ENCODE peak calls at places on chromosomes 2 and 18, in ten cellular contexts. S is GM13977, C is fibroblast of the aortic adventitia, W is tibial nerve, K is neural progenitor cell, Q is heart right ventricle, Z is breast epithelium, M is brain microvascular endothelial cell, B is right lobe of liver, U is HFF-Myc. R is an unnamed sample.
A peak's percentile ranks its signal among the peaks of the same experiment; 100 is the strongest.

GRCh38 chr2:37156857-37157714 is at the start of gene EIF2AK2:
- DNase-seq in M (peak; percentile 82), S (peak; percentile 98), K (peak; percentile 89), B (peak; percentile 89), U (peak; percentile 40), Z (peak; percentile 73), C (peak; percentile 79), Q (peak; percentile 83), W (peak; percentile 70), R (peak; percentile 68)

GRCh38 chr2:240387669-240388358 is 47.6 kb upstream of the GPC1 start:
- DNase-seq in K (no peak), W (peak; percentile 44), B (no peak), C (peak; percentile 92), M (peak; percentile 98), Z (no peak), S (no peak), Q (peak; percentile 60), U (peak; percentile 84), R (no peak)

GRCh38 chr2:213238753-213239591 is 45.3 kb upstream of the SPAG16 start:
- DNase-seq in C (peak; percentile 97), U (peak; percentile 26), W (peak; percentile 67), B (peak; percentile 55), Z (no peak), Q (no peak), K (no peak), M (peak; percentile 85), S (no peak), R (no peak)

GRCh38 chr2:218202266-218202665 is 14.7 kb upstream of the ARPC2 start:
- DNase-seq in Q (no peak), B (no peak), C (peak; percentile 27), K (no peak), Z (no peak), W (no peak), M (no peak), U (no peak), S (no peak), R (no peak)

GRCh38 chr18:45197526-45197970 is 417.7 kb upstream of the SLC14A2 start:
- DNase-seq in W (no peak), K (no peak), C (peak; percentile 44), Q (no peak), B (no peak), U (no peak), Z (no peak), S (peak; percentile 49), M (peak; percentile 10), R (no peak)

GRCh38 chr2:180707175-180707866 is 273.1 kb upstream of the UBE2E3 start:
- DNase-seq in S (no peak), C (no peak), B (no peak), M (no peak), Z (no peak), Q (no peak), U (no peak), K (no peak), W (no peak), R (no peak)

GRCh38 chr2:1632006-1632348 is 112.3 kb downstream of the PXDN start:
- DNase-seq in Z (no peak), M (peak; percentile 62), C (no peak), K (no peak), Q (no peak), B (no peak), S (no peak), U (no peak), W (no peak), R (no peak)

GRCh38 chr18:8499810-8500663 is 109.2 kb upstream of the RAB12 start:
- DNase-seq in K (no peak), B (no peak), Z (no peak), S (no peak), M (no peak), Q (no peak), W (no peak), U (no peak), C (no peak), R (no peak)

GRCh38 chr2:176873403-176873802 is 339.2 kb upstream of the HNRNPA3 start:
- DNase-seq in K (no peak), C (peak; percentile 2), W (no peak), S (no peak), Q (no peak), B (no peak), Z (no peak), U (no peak), M (peak; percentile 9), R (no peak)

GRCh38 chr18:68660355-68661183 is 54.3 kb downstream of the TMX3 start:
- DNase-seq in C (peak; percentile 80), W (no peak), B (no peak), M (peak; percentile 7), S (peak; percentile 11), Q (no peak), Z (no peak), K (peak; percentile 72), U (peak; percentile 22), R (no peak)

GRCh38 chr2:43737097-43737854 is 36.6 kb upstream of the DYNC2LI1 start:
- DNase-seq in S (no peak), C (peak; percentile 94), M (peak; percentile 91), B (no peak), K (no peak), Z (no peak), Q (no peak), W (no peak), U (no peak), R (no peak)

GRCh38 chr2:236507393-236508085 is 62.1 kb upstream of the ACKR3 start:
- DNase-seq in Z (peak; percentile 57), C (peak; percentile 23), U (no peak), K (peak; percentile 87), W (no peak), M (no peak), S (peak; percentile 80), B (no peak), Q (peak; percentile 47), R (peak; percentile 87)

GRCh38 chr2:237072067-237072931 is 13.4 kb upstream of the COPS8 start:
- DNase-seq in M (peak; percentile 75), U (no peak), W (peak; percentile 93), Z (peak; percentile 50), Q (peak; percentile 66), S (peak; percentile 52), C (peak; percentile 77), K (peak; percentile 76), B (peak; percentile 70), R (peak; percentile 61)

GRCh38 chr18:24446953-24447537 is 13.4 kb upstream of the HRH4 start:
- DNase-seq in M (no peak), C (peak; percentile 4), W (no peak), Z (no peak), S (no peak), U (no peak), K (no peak), Q (no peak), B (no peak), R (no peak)
- TF ChIP-seq CTCF in M (peak; percentile 32), C (no peak), W (no peak), Z (no peak), S (no peak), U (peak; percentile 9), K (peak; percentile 10), Q (peak; percentile 6), B (peak; percentile 24), R (no peak)

DNA sequence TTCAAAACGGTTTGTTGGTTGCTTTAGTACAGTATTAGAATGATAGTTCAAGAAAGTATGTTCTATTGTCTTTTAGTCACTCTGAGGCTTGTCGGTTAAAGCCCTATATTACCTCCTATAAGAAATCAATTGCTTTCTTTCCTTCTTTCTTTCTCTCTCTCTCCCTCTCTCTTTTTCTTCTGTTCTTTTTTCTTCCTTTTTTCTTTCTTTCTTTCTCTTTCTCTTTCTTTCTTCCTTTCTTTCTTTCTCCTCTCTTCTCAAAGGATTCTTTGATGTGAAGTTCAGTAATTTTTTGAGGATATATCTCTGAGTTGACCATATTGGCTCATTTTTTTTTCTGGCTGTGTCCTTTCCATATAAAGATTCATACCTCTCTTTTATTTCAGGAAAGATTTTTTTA is 249.4 kb downstream of the SRBD1 start:
- DNase-seq in U (no peak), Z (no peak), M (no peak), S (no peak), W (no peak), Q (no peak), K (no peak), C (no peak), B (no peak), R (no peak)
- TF ChIP-seq CTCF in U (no peak), Z (no peak), M (no peak), S (no peak), W (no peak), Q (no peak), K (no peak), C (no peak), B (no peak), R (no peak)

GRCh38 chr2:64918220-64918886 is 70.8 kb upstream of the SLC1A4 start:
- DNase-seq in B (peak; percentile 12), Q (no peak), M (no peak), C (no peak), K (no peak), U (no peak), Z (no peak), S (no peak), W (no peak), R (no peak)
- TF ChIP-seq CTCF in B (no peak), Q (no peak), M (no peak), C (no peak), K (no peak), U (no peak), Z (no peak), S (no peak), W (no peak), R (no peak)

GRCh38 chr2:144332356-144333143 is 187.4 kb downstream of the ZEB2 start:
- DNase-seq in K (peak; percentile 96), Z (peak; percentile 75), Q (peak; percentile 90), S (peak; percentile 95), U (no peak), M (peak; percentile 54), W (peak; percentile 49), B (peak; percentile 92), C (peak; percentile 73), R (peak; percentile 89)
- TF ChIP-seq CTCF in K (no peak), Z (no peak), Q (no peak), S (no peak), U (no peak), M (no peak), W (no peak), B (no peak), C (no peak), R (no peak)

R was measured in mesothelial cell of epicardium.